ENCODE peak calls at places on chromosomes 13 and 19, in nine cellular contexts. F is pancreas, D is stomach, K is breast epithelium, W is Karpas-422, H is BE2C, Z is fibroblast of lung, B is PC-3, Y is cardiac muscle cell. P is an unnamed sample.

GRCh38 chr13:74758188-74758587 is 624.0 kb upstream of the KLF12 start:
- DNase-seq in F (no peak), D (no peak), K (no peak), W (no peak), H (no peak), Z (no peak), B (no peak), Y (no peak), P (no peak)

GRCh38 chr13:86426437-86426836 is 627.2 kb upstream of the SLITRK6 start:
- DNase-seq in F (no peak), D (no peak), K (no peak), W (no peak), H (no peak), Z (no peak), B (no peak), Y (no peak), P (no peak)

GRCh38 chr19:49791776-49792445 is 21.2 kb downstream of the FUZ start:
- DNase-seq in F (no peak), D (no peak), K (no peak), W (no peak), H (no peak), Z (no peak), B (no peak), Y (no peak), P (no peak)

GRCh38 chr19:49588370-49589122 is 2.4 kb upstream of the PRR12 start:
- DNase-seq in F (no peak), D (no peak), K (no peak), W (no peak), H (no peak), Z (no peak), B (no peak), Y (no peak), P (no peak)

GRCh38 chr13:89214115-89214514 is 1542.9 kb downstream of the SLITRK5 start:
- DNase-seq in F (no peak), D (no peak), K (no peak), W (no peak), H (no peak), Z (no peak), B (no peak), Y (no peak), P (no peak)

GRCh38 chr19:52962394-52963228 is at the start of gene ZNF816:
- DNase-seq in F (peak; percentile 99), D (peak; percentile 100), K (peak; percentile 97), W (peak; percentile 100), H (peak; percentile 98), Z (peak; percentile 93), B (peak; percentile 97), Y (peak; percentile 97), P (peak; percentile 79)

GRCh38 chr13:44853641-44854040 is 135.6 kb downstream of the NUFIP1 start:
- DNase-seq in F (no peak), D (peak; percentile 85), K (peak; percentile 32), W (no peak), H (no peak), Z (no peak), B (peak; percentile 69), Y (peak; percentile 21), P (peak; percentile 66)

GRCh38 chr19:48030073-48030472 is 13.8 kb downstream of the CABP5 start:
- DNase-seq in F (no peak), D (no peak), K (no peak), W (no peak), H (no peak), Z (no peak), B (no peak), Y (no peak), P (no peak)

GRCh38 chr13:112349681-112350080 is 26.5 kb upstream of the SPACA7 start:
- DNase-seq in F (no peak), D (no peak), K (no peak), W (no peak), H (no peak), Z (no peak), B (no peak), Y (no peak), P (no peak)

GRCh38 chr19:56477429-56478338 is 539 bp upstream of the ZNF667 start:
- DNase-seq in F (peak; percentile 93), D (peak; percentile 59), K (peak; percentile 87), W (no peak), H (peak; percentile 95), Z (peak; percentile 93), B (peak; percentile 86), Y (peak; percentile 95), P (peak; percentile 86)

GRCh38 chr19:1551068-1552040 is 16.8 kb downstream of the MEX3D start:
- DNase-seq in F (no peak), D (no peak), K (no peak), W (no peak), H (no peak), Z (no peak), B (no peak), Y (no peak), P (no peak)

GRCh38 chr13:96020155-96020575 is 33.0 kb downstream of the UGGT2 start:
- DNase-seq in F (no peak), D (peak; percentile 49), K (no peak), W (peak; percentile 81), H (peak; percentile 47), Z (peak; percentile 64), B (peak; percentile 69), Y (peak; percentile 84), P (peak; percentile 63)

GRCh38 chr13:45225370-45225769 is 24.5 kb upstream of the KCTD4 start:
- DNase-seq in F (no peak), D (no peak), K (no peak), W (no peak), H (no peak), Z (no peak), B (no peak), Y (no peak), P (no peak)

GRCh38 chr19:38649305-38650179 is 2.1 kb downstream of the ACTN4 start:
- DNase-seq in F (peak; percentile 82), D (peak; percentile 61), K (peak; percentile 86), W (no peak), H (no peak), Z (no peak), B (peak; percentile 80), Y (no peak), P (peak; percentile 65)

GRCh38 chr13:48741377-48741776 is 87.6 kb downstream of the CYSLTR2 start:
- DNase-seq in F (no peak), D (no peak), K (no peak), W (no peak), H (no peak), Z (peak; percentile 41), B (no peak), Y (peak; percentile 56), P (no peak)

GRCh38 chr19:7772752-7773291 is 9.8 kb downstream of the CLEC4M start:
- DNase-seq in F (no peak), D (no peak), K (no peak), W (peak; percentile 57), H (no peak), Z (peak; percentile 60), B (no peak), Y (peak; percentile 80), P (peak; percentile 80)

GRCh38 chr13:20686863-20687579 is 16.5 kb upstream of the IL17D start:
- DNase-seq in F (no peak), D (no peak), K (no peak), W (no peak), H (no peak), Z (peak; percentile 27), B (no peak), Y (peak; percentile 25), P (no peak)

GRCh38 chr19:11111771-11112144 is 22.5 kb downstream of the LDLR start:
- DNase-seq in F (no peak), D (no peak), K (no peak), W (no peak), H (no peak), Z (no peak), B (peak; percentile 43), Y (no peak), P (no peak)
- H3K27me3 ChIP-seq in F (no peaks in the 10 kb centered on the region), D (no peaks in the 10 kb centered on the region), K (no peaks in the 10 kb centered on the region), W (no peaks in the 10 kb centered on the region), H (no peaks in the 10 kb centered on the region), Z (no peaks in the 10 kb centered on the region), B (no peaks in the 10 kb centered on the region), Y (no peaks in the 10 kb centered on the region), P (no peaks in the 10 kb centered on the region)

GRCh38 chr13:41465965-41466364 is 8.6 kb downstream of the RGCC start:
- DNase-seq in F (no peak), D (no peak), K (no peak), W (no peak), H (no peak), Z (no peak), B (no peak), Y (no peak), P (no peak)

GRCh38 chr13:41465215-41465907 is 8.0 kb downstream of the RGCC start:
- DNase-seq in F (no peak), D (peak; percentile 52), K (peak; percentile 50), W (no peak), H (no peak), Z (peak; percentile 88), B (peak; percentile 47), Y (peak; percentile 70), P (peak; percentile 88)

GRCh38 chr13:41468631-41469030 is 11.3 kb downstream of the RGCC start:
- DNase-seq in F (no peak), D (no peak), K (no peak), W (no peak), H (no peak), Z (no peak), B (no peak), Y (no peak), P (peak; percentile 81)

GRCh38 chr13:41467546-41467945 is 10.2 kb downstream of the RGCC start:
- DNase-seq in F (no peak), D (no peak), K (no peak), W (no peak), H (no peak), Z (no peak), B (no peak), Y (no peak), P (no peak)

GRCh38 chr13:41470187-41470586 is 12.8 kb downstream of the RGCC start:
- DNase-seq in F (no peak), D (no peak), K (no peak), W (no peak), H (no peak), Z (no peak), B (no peak), Y (no peak), P (no peak)
- H3K4me3 ChIP-seq in F (no peak overlapping the region), D (no peak overlapping the region), K (no peak overlapping the region), W (no peak overlapping the region), H (no peak overlapping the region), Z (no peak overlapping the region), B (no peak overlapping the region), Y (no peak overlapping the region), P (no peak overlapping the region)

DNA sequence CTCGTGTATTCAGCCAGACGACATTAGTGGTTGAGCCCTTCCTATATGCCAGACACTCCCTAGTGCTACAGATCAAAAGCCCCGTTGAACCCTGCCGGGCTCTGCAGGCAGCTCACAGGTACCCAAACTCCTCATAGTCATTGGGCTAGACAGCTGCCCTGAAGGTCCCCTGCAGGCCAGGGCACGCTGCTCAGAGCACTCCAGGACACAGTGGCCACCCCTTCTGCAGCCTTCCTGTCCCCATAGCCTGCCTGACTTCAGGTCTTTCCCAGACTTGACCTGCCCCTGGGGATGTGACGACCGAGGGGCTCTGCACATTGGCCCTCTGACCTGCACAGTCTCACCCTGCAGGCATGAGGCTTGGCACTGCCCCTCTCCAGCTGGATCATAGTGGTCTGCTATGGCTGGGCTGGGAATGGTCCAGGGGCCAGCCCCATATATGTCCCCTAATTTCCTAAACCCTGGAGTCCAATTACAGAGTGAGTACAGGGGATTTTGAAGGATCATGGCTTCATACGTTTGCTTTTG is 64.2 kb upstream of the UBAC2 start:
- DNase-seq in F (no peak), D (no peak), K (no peak), W (no peak), H (no peak), Z (no peak), B (no peak), Y (no peak), P (no peak)
- H3K27me3 ChIP-seq in F (no peaks in the 10 kb centered on the region), D (no peaks in the 10 kb centered on the region), K (no peaks in the 10 kb centered on the region), W (no peaks in the 10 kb centered on the region), H (peaks cover 5% of the 10 kb centered on the region), Z (no peaks in the 10 kb centered on the region), B (no peaks in the 10 kb centered on the region), Y (no peaks in the 10 kb centered on the region), P (no peaks in the 10 kb centered on the region)

GRCh38 chr19:57583104-57583520 is 833 bp upstream of the ZIK1 start:
- DNase-seq in F (no peak), D (no peak), K (no peak), W (no peak), H (no peak), Z (no peak), B (no peak), Y (no peak), P (no peak)
- H3K4me3 ChIP-seq in F (peak overlapping the region; percentile 61), D (peak overlapping the region; percentile 59), K (no peak overlapping the region), W (no peak overlapping the region), H (no peak overlapping the region), Z (peak overlapping the region; percentile 69), B (no peak overlapping the region), Y (no peak overlapping the region), P (no peak overlapping the region)